ENCODE peak calls at places on chromosomes 16 and 17, in five cellular contexts. One of them, this sample, is unnamed.

GRCh38 chr17:79576333-79576732 is 34.5 kb downstream of the RBFOX3 start:
- DNase-seq in heart left ventricle: no peak
- DNase-seq in stimulated activated CD4-positive, alpha-beta T cell treated with anti-CD3 and anti-CD28 coated beads, Interleukin-15, amount 100 ng/mL, for 1 hour: no peak
- DNase-seq in RWPE1: no peak
- DNase-seq in NCI-H1694 treated with DMSO at 0.1 percent for 48 hours: no peak
- DNase-seq in this sample: no peak

GRCh38 chr17:50187403-50187735 is 14.1 kb downstream of the COL1A1 start:
- DNase-seq in heart left ventricle: no peak
- DNase-seq in stimulated activated CD4-positive, alpha-beta T cell treated with anti-CD3 and anti-CD28 coated beads, Interleukin-15, amount 100 ng/mL, for 1 hour: no peak
- DNase-seq in RWPE1: no peak
- DNase-seq in NCI-H1694 treated with DMSO at 0.1 percent for 48 hours: no peak
- DNase-seq in this sample: no peak

GRCh38 chr17:43477832-43478634 is 5.7 kb upstream of the DHX8 start:
- DNase-seq in heart left ventricle: no peak
- DNase-seq in stimulated activated CD4-positive, alpha-beta T cell treated with anti-CD3 and anti-CD28 coated beads, Interleukin-15, amount 100 ng/mL, for 1 hour: no peak
- DNase-seq in RWPE1: no peak
- DNase-seq in NCI-H1694 treated with DMSO at 0.1 percent for 48 hours: peak
- DNase-seq in this sample: peak

GRCh38 chr16:14042706-14043105 is 28.4 kb upstream of the MRTFB start:
- DNase-seq in heart left ventricle: peak
- DNase-seq in stimulated activated CD4-positive, alpha-beta T cell treated with anti-CD3 and anti-CD28 coated beads, Interleukin-15, amount 100 ng/mL, for 1 hour: no peak
- DNase-seq in RWPE1: no peak
- DNase-seq in NCI-H1694 treated with DMSO at 0.1 percent for 48 hours: no peak
- DNase-seq in this sample: no peak

GRCh38 chr17:1201132-1201702 is 21.4 kb upstream of the ABR start:
- DNase-seq in heart left ventricle: no peak
- DNase-seq in stimulated activated CD4-positive, alpha-beta T cell treated with anti-CD3 and anti-CD28 coated beads, Interleukin-15, amount 100 ng/mL, for 1 hour: no peak
- DNase-seq in RWPE1: no peak
- DNase-seq in NCI-H1694 treated with DMSO at 0.1 percent for 48 hours: no peak
- DNase-seq in this sample: no peak

GRCh38 chr16:77273-77806 is 685 bp upstream of the MPG start:
- DNase-seq in heart left ventricle: peak
- DNase-seq in stimulated activated CD4-positive, alpha-beta T cell treated with anti-CD3 and anti-CD28 coated beads, Interleukin-15, amount 100 ng/mL, for 1 hour: peak
- DNase-seq in RWPE1: peak
- DNase-seq in NCI-H1694 treated with DMSO at 0.1 percent for 48 hours: no peak
- DNase-seq in this sample: no peak

GRCh38 chr17:65696739-65697394 is 135.4 kb upstream of the AXIN2 start:
- DNase-seq in heart left ventricle: no peak
- DNase-seq in stimulated activated CD4-positive, alpha-beta T cell treated with anti-CD3 and anti-CD28 coated beads, Interleukin-15, amount 100 ng/mL, for 1 hour: no peak
- DNase-seq in RWPE1: no peak
- DNase-seq in NCI-H1694 treated with DMSO at 0.1 percent for 48 hours: no peak
- DNase-seq in this sample: no peak

GRCh38 chr17:43857141-43857540 is 10.2 kb downstream of the CD300LG start:
- DNase-seq in heart left ventricle: no peak
- DNase-seq in stimulated activated CD4-positive, alpha-beta T cell treated with anti-CD3 and anti-CD28 coated beads, Interleukin-15, amount 100 ng/mL, for 1 hour: no peak
- DNase-seq in RWPE1: no peak
- DNase-seq in NCI-H1694 treated with DMSO at 0.1 percent for 48 hours: no peak
- DNase-seq in this sample: no peak

GRCh38 chr16:9256196-9256595 is 164.8 kb downstream of the HAPSTR1 start:
- DNase-seq in heart left ventricle: no peak
- DNase-seq in stimulated activated CD4-positive, alpha-beta T cell treated with anti-CD3 and anti-CD28 coated beads, Interleukin-15, amount 100 ng/mL, for 1 hour: no peak
- DNase-seq in RWPE1: peak
- DNase-seq in NCI-H1694 treated with DMSO at 0.1 percent for 48 hours: no peak
- DNase-seq in this sample: peak

GRCh38 chr17:6868579-6868978 is 37.0 kb upstream of the TEKT1 start:
- DNase-seq in heart left ventricle: no peak
- DNase-seq in stimulated activated CD4-positive, alpha-beta T cell treated with anti-CD3 and anti-CD28 coated beads, Interleukin-15, amount 100 ng/mL, for 1 hour: no peak
- DNase-seq in RWPE1: peak
- DNase-seq in NCI-H1694 treated with DMSO at 0.1 percent for 48 hours: no peak
- DNase-seq in this sample: no peak

GRCh38 chr16:85888405-85889331 is 10.3 kb upstream of the IRF8 start:
- DNase-seq in heart left ventricle: no peak
- DNase-seq in stimulated activated CD4-positive, alpha-beta T cell treated with anti-CD3 and anti-CD28 coated beads, Interleukin-15, amount 100 ng/mL, for 1 hour: no peak
- DNase-seq in RWPE1: peak
- DNase-seq in NCI-H1694 treated with DMSO at 0.1 percent for 48 hours: no peak
- DNase-seq in this sample: no peak

GRCh38 chr17:50883850-50884291 is 17.7 kb upstream of the TOB1 start:
- DNase-seq in heart left ventricle: no peak
- DNase-seq in stimulated activated CD4-positive, alpha-beta T cell treated with anti-CD3 and anti-CD28 coated beads, Interleukin-15, amount 100 ng/mL, for 1 hour: no peak
- DNase-seq in RWPE1: no peak
- DNase-seq in NCI-H1694 treated with DMSO at 0.1 percent for 48 hours: no peak
- DNase-seq in this sample: no peak

This sample was measured in NCI-H446.